ENCODE peak calls at places on chromosomes 4 and X, in eight cellular contexts. U is sigmoid colon, G is stomach, D is K562, X is tibial nerve, T is ovary, V is SK-N-SH, J is A549. C is an unnamed sample. For H3K9me3, the result is how much of the 10 kb centered on the place peaks cover.

GRCh38 chr4:1826531-1827350 is 29.2 kb downstream of the LETM1 start:
- DNase-seq in V (peak), J (no peak), T (no peak), D (no peak), X (no peak), G (no peak), U (no peak), C (no peak)

GRCh38 chr4:2940267-2941137 is 22.7 kb downstream of the NOP14 start:
- DNase-seq in X (no peak), D (no peak), T (peak), V (no peak), U (peak), G (no peak), J (no peak), C (peak)

GRCh38 chrX:20028588-20028987 is 37.7 kb upstream of the BCLAF3 start:
- DNase-seq in V (no peak), D (no peak), J (no peak), X (no peak), U (no peak), G (no peak), T (no peak), C (no peak)

GRCh38 chrX:26100421-26100920 is 37.7 kb upstream of the MAGEB18 start:
- DNase-seq in G (no peak), T (no peak), U (no peak), X (no peak), D (no peak), J (no peak), V (no peak), C (no peak)

GRCh38 chrX:99572711-99573110 is 837.4 kb downstream of the PCDH19 start:
- DNase-seq in D (no peak), G (no peak), J (no peak), X (no peak), U (no peak), V (no peak), T (no peak), C (no peak)

GRCh38 chr4:42234817-42235216 is 82.4 kb upstream of the BEND4 start:
- DNase-seq in U (no peak), D (no peak), V (no peak), X (no peak), T (no peak), J (no peak), G (no peak), C (no peak)

GRCh38 chrX:41720125-41720780 is 3.7 kb upstream of the GPR82 start:
- DNase-seq in G (peak), D (no peak), X (no peak), T (no peak), U (no peak), V (no peak), J (no peak), C (peak)

GRCh38 chr4:153014460-153014859 is 78.3 kb downstream of the FHDC1 start:
- DNase-seq in T (no peak), V (no peak), U (no peak), D (no peak), X (no peak), J (no peak), G (no peak), C (no peak)

GRCh38 chrX:42680651-42681050 is 97.3 kb downstream of the PPP1R2C start:
- DNase-seq in X (peak), G (no peak), J (no peak), U (no peak), T (peak), D (no peak), V (no peak), C (no peak)

GRCh38 chrX:128973033-128973432 is 550.3 kb downstream of the SMARCA1 start:
- DNase-seq in T (no peak), X (no peak), U (no peak), V (no peak), G (no peak), D (no peak), J (no peak), C (no peak)

GRCh38 chr4:139501531-139502311 is 47.8 kb downstream of the RAB33B start:
- DNase-seq in D (no peak), T (no peak), G (no peak), V (no peak), X (no peak), U (no peak), J (no peak), C (no peak)

GRCh38 chrX:7996414-7996813 is 69.2 kb upstream of the PNPLA4 start:
- DNase-seq in J (peak), G (peak), V (peak), D (peak), U (no peak), T (no peak), X (peak), C (peak)

GRCh38 chr4:1042352-1043025 is 31.1 kb downstream of the FGFRL1 start:
- DNase-seq in X (no peak), G (no peak), U (no peak), T (peak), D (no peak), J (no peak), V (no peak), C (no peak)

GRCh38 chr4:35818520-35818919 is 425.8 kb downstream of the ARAP2 start:
- DNase-seq in U (no peak), D (no peak), T (no peak), J (no peak), G (no peak), X (no peak), V (no peak), C (no peak)

GRCh38 chr4:65089666-65090065 is 580.6 kb downstream of the EPHA5 start:
- DNase-seq in V (no peak), X (no peak), J (peak), G (no peak), T (no peak), D (no peak), U (no peak), C (no peak)

GRCh38 chr4:77821775-77822174 is 2.6 kb upstream of the CNOT6L start:
- DNase-seq in X (no peak), T (no peak), G (no peak), V (no peak), J (no peak), D (no peak), U (no peak), C (no peak)

GRCh38 chr4:680565-680930 is 6.2 kb downstream of the MYL5 start:
- DNase-seq in D (peak), J (no peak), U (peak), V (peak), T (no peak), X (no peak), G (no peak), C (peak)

DNA sequence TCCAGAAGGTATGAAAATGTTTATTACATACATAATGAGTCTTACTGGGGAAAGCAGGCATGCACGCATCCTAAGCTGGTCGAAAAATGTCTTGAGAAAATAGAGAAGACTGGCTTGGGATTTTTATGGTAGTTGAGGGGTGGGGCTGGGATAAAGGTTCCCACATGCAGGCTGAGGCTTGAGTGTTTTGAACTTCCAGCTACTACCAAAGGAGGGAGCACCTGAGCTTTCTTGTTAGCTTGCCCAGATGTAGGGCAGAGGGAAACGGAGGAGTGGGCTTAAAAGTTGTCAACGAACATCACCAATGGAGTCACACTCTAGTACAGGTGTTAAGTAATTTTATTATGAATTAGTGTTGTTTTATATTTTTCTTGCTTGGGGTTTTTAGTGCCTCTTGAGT is 39.6 kb upstream of the SRPX start:
- DNase-seq in V (peak), J (peak), G (no peak), X (no peak), T (no peak), D (peak), U (no peak), C (peak)
- TF ChIP-seq EP300 in V (no peak), J (no peak), G (no peak), X (no peak), T (no peak), D (no peak), U (no peak), C (no peak)

GRCh38 chr4:38390962-38391361 is 273.0 kb upstream of the KLF3 start:
- DNase-seq in V (no peak), D (no peak), X (no peak), T (no peak), J (no peak), G (no peak), U (no peak), C (no peak)
- H3K27ac ChIP-seq in V (no peak), D (no peak), X (no peak), T (no peak), J (no peak), G (no peak), U (no peak), C (no peak)

GRCh38 chr4:83490876-83491450 is 6.1 kb upstream of the ABRAXAS1 start:
- DNase-seq in G (no peak), X (no peak), T (no peak), V (peak), D (peak), J (peak), U (no peak), C (no peak)
- H3K9me3 ChIP-seq in G (under half), X (under half), T (under half), V (under half), D (under half), J (under half), U (under half), C (under half)

GRCh38 chrX:84729809-84730208 is 227.6 kb upstream of the HDX start:
- DNase-seq in T (no peak), J (peak), V (peak), U (peak), X (peak), G (no peak), D (peak), C (no peak)
- TF ChIP-seq EP300 in T (no peak), J (no peak), V (no peak), U (no peak), X (no peak), G (no peak), D (no peak), C (no peak)

GRCh38 chr4:54897590-54897989 is 227.8 kb downstream of the KDR start:
- DNase-seq in G (no peak), D (no peak), J (no peak), V (no peak), U (no peak), T (no peak), X (no peak), C (no peak)

GRCh38 chr4:54901202-54901601 is 224.2 kb downstream of the KDR start:
- DNase-seq in X (no peak), U (no peak), T (no peak), J (no peak), G (no peak), V (no peak), D (no peak), C (no peak)

GRCh38 chr4:54902261-54902660 is 223.1 kb downstream of the KDR start:
- DNase-seq in U (no peak), T (no peak), J (no peak), D (no peak), V (no peak), X (no peak), G (no peak), C (no peak)

GRCh38 chr4:54898941-54899340 is 226.5 kb downstream of the KDR start:
- DNase-seq in X (no peak), J (no peak), T (no peak), G (no peak), V (no peak), D (no peak), U (no peak), C (no peak)

GRCh38 chr4:54898163-54898562 is 227.2 kb downstream of the KDR start:
- DNase-seq in X (no peak), D (no peak), T (no peak), G (no peak), J (no peak), V (no peak), U (no peak), C (no peak)
- H3K27ac ChIP-seq in X (no peak), D (no peak), T (no peak), G (no peak), J (no peak), V (no peak), U (no peak), C (no peak)

GRCh38 chr4:13982008-13982407 is 354.5 kb upstream of the BOD1L1 start:
- DNase-seq in G (no peak), X (no peak), T (no peak), J (no peak), V (no peak), D (no peak), U (no peak), C (no peak)
- H3K9me3 ChIP-seq in G (under half), X (under half), T (under half), J (under half), V (under half), D (under half), U (under half), C (under half)

DNA sequence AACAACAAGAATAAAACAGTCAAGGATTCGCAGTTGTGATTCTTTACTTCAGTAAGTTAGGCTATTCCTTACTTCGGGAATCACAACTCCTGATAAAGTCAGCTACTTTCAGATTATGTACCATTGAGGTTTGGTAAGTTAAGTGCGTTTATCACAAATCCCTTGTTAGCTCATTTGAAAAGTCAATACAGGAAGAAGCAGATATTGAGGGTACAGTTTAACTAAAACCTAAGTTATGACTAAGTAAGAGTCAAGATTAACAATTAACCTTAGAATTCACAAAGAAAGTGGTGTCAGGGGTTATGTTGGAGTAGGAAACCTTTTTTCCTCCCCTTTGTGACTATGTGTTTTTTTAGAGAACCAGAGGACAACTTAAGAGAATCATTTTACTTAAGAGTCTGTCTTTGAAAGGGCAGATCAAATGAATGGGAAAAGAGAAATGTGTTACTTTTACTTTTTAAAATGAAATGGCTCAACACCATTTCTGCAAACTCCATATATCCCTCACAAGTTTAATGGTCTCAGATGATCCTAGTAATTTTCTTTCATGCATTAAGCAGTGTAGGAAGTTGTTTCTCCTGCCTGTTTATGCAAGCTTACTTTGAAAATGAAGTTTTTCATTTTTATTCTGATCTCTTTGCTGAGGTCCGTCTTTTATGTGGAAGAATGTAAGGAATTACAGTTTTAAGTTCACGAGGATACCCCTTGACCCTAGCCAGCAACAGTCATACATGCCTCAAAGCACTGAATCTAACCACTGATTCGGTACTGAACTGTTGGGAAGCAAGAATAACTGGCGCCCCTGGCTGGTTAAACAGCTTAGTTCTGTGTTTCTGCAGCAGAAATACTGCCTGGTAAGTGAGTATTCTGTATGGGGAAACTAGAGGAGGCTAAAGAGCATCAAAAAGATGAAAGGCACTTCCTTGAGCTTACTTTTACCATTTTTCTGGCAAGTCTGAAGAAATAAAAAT is 211.7 kb downstream of the SLC4A4 start:
- DNase-seq in J (peak), T (no peak), D (no peak), V (no peak), G (no peak), X (no peak), U (no peak), C (peak)
- TF ChIP-seq EP300 in J (no peak), T (no peak), D (no peak), V (no peak), G (no peak), X (no peak), U (no peak), C (no peak)

GRCh38 chr4:19266566-19266965 is 985.1 kb upstream of the SLIT2 start:
- DNase-seq in T (no peak), J (no peak), G (no peak), D (no peak), X (no peak), V (no peak), U (no peak), C (no peak)

GRCh38 chr4:19256823-19257222 is 994.9 kb upstream of the SLIT2 start:
- DNase-seq in V (no peak), D (no peak), T (no peak), X (no peak), J (no peak), G (no peak), U (no peak), C (no peak)

GRCh38 chr4:19259920-19260319 is 991.8 kb upstream of the SLIT2 start:
- DNase-seq in V (no peak), G (no peak), D (no peak), T (no peak), X (no peak), J (no peak), U (no peak), C (no peak)

GRCh38 chr4:19262467-19262866 is 989.2 kb upstream of the SLIT2 start:
- DNase-seq in X (no peak), U (no peak), T (no peak), D (no peak), V (no peak), G (no peak), J (no peak), C (no peak)
- H3K27ac ChIP-seq in X (no peak), U (no peak), T (no peak), D (no peak), V (peak), G (no peak), J (no peak), C (no peak)

GRCh38 chr4:38674206-38675144 is 10.5 kb downstream of the KLF3 start:
- DNase-seq in G (no peak), T (no peak), X (no peak), D (no peak), J (peak), U (no peak), V (peak), C (no peak)
- H3K9me3 ChIP-seq in G (under half), T (under half), X (under half), D (under half), J (under half), U (under half), V (under half), C (under half)

DNA sequence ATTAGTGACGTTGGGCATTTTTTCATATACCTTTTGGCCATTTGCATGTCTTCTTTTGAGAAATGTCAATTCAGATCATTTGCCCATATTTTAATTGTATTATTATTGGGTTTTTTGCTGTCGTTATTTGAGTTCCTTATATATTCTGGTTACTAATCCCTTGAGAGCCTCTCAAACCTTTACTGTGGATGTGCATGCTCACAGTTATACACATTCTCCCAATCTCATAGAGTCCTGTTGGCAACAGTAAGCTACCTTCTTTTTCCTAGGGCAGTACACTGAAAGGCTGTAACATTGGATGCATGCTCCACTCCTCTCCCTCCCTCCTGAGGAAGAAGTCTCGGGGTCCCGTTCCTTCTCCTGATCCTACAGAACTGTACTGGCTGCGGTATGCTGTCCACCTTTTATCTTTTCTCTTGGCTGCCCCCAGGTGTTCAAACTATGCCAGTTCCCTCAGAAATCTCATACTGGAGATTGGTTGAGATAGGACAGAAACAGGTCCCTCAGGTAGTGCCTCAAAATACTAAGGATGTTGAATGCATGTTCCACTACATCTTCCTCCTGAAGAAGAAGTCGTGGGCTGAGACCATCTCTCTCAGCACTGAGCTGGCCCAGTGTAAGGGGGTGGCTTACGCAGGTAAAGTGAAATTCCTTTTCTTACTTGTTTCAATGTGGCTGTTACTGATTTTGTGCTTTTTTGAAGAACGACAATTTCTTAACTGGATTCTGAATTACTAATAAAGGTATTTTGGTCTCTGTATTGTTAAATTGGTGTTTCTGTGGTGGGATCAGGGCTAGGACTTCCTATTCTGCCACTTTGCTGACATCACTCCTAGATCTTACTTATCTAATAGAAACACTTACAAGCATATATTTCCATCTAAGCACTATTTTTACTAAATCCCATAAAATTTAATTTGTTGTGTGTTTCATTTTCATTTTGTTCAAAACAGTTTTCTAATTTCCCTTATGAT is 145.4 kb upstream of the HUWE1 start:
- DNase-seq in D (peak), V (peak), X (peak), U (no peak), T (no peak), G (no peak), J (peak), C (peak)
- TF ChIP-seq EP300 in D (no peak), V (no peak), X (no peak), U (no peak), T (no peak), G (no peak), J (no peak), C (no peak)